ENCODE peak calls at places on chromosome X, in six cellular contexts. E is HFF-Myc; K is nucleus accumbens; T is AG08396; M is effector memory CD4-positive, alpha-beta T cell; L is HFFc6. V is an unnamed sample.

GRCh38 chrX:44012484-44013096 is 39.4 kb upstream of the NDP start:
- DNase-seq in E (no peak), K (no peak), T (peak; percentile 21), M (peak; percentile 3), L (peak; percentile 82), V (peak; percentile 93)

GRCh38 chrX:69066966-69067525 is 98.2 kb downstream of the PJA1 start:
- DNase-seq in E (no peak), K (no peak), T (no peak), M (no peak), L (no peak), V (no peak)

GRCh38 chrX:111360839-111361238 is 51.2 kb downstream of the DCX start:
- DNase-seq in E (no peak), K (no peak), T (no peak), M (no peak), L (no peak), V (no peak)

GRCh38 chrX:17062065-17062464 is 115.6 kb downstream of the REPS2 start:
- DNase-seq in E (no peak), K (no peak), T (no peak), M (no peak), L (no peak), V (no peak)

GRCh38 chrX:10126834-10127233 is 29.9 kb upstream of the CLCN4 start:
- DNase-seq in E (no peak), K (no peak), T (no peak), M (no peak), L (no peak), V (no peak)

GRCh38 chrX:32010157-32010656 is 938.4 kb upstream of the FTHL17 start:
- DNase-seq in E (no peak), K (no peak), T (no peak), M (no peak), L (no peak), V (no peak)

GRCh38 chrX:22424919-22425318 is 152.2 kb downstream of the CBLL2 start:
- DNase-seq in E (no peak), K (no peak), T (no peak), M (no peak), L (no peak), V (no peak)

GRCh38 chrX:39903937-39904336 is 193.8 kb downstream of the BCOR start:
- DNase-seq in E (no peak), K (no peak), T (peak; percentile 34), M (no peak), L (peak; percentile 56), V (peak; percentile 79)

GRCh38 chrX:9141496-9141895 is 107.6 kb upstream of the FAM9B start:
- DNase-seq in E (no peak), K (no peak), T (peak; percentile 15), M (no peak), L (peak; percentile 73), V (peak; percentile 32)

GRCh38 chrX:6187256-6187655 is 41.4 kb downstream of the NLGN4X start:
- DNase-seq in E (no peak), K (no peak), T (no peak), M (no peak), L (no peak), V (no peak)

GRCh38 chrX:147174596-147174995 is 360.1 kb upstream of the CXorf51A start:
- DNase-seq in E (no peak), K (no peak), T (no peak), M (no peak), L (no peak), V (no peak)

GRCh38 chrX:25721564-25721963 is 416.6 kb upstream of the MAGEB18 start:
- DNase-seq in E (no peak), K (no peak), T (no peak), M (no peak), L (no peak), V (no peak)

GRCh38 chrX:109635151-109635550 is 10.2 kb upstream of the KCNE5 start:
- DNase-seq in E (no peak), K (no peak), T (peak; percentile 33), M (no peak), L (peak; percentile 11), V (no peak)

GRCh38 chrX:7216981-7217587 is 69.1 kb upstream of the PUDP start:
- DNase-seq in E (no peak), K (no peak), T (no peak), M (no peak), L (no peak), V (no peak)

GRCh38 chrX:15675490-15675921 is 10.9 kb upstream of the CLTRN start:
- DNase-seq in E (peak; percentile 39), K (peak; percentile 96), T (peak; percentile 76), M (peak; percentile 70), L (no peak), V (peak; percentile 73)

GRCh38 chrX:80513620-80514019 is 93.4 kb downstream of the TENT5D start:
- DNase-seq in E (no peak), K (no peak), T (no peak), M (no peak), L (no peak), V (no peak)

GRCh38 chrX:40152173-40152705 is 54.5 kb upstream of the BCOR start:
- DNase-seq in E (no peak), K (peak; percentile 2), T (peak; percentile 63), M (no peak), L (no peak), V (no peak)

GRCh38 chrX:102345916-102346315 is 93.9 kb downstream of the NXF2B start:
- DNase-seq in E (no peak), K (no peak), T (peak; percentile 43), M (peak; percentile 24), L (peak; percentile 22), V (peak; percentile 5)

GRCh38 chrX:115268421-115268820 is 21.1 kb upstream of the LUZP4 start:
- DNase-seq in E (no peak), K (no peak), T (no peak), M (no peak), L (no peak), V (no peak)

GRCh38 chrX:134907302-134907701 is 83.5 kb upstream of the SMIM10 start:
- DNase-seq in E (no peak), K (no peak), T (no peak), M (no peak), L (peak; percentile 13), V (no peak)

GRCh38 chrX:397575-397974 is 10.9 kb upstream of the PPP2R3B start:
- DNase-seq in E (peak; percentile 63), K (no peak), T (no peak), M (no peak), L (peak; percentile 94), V (no peak)

GRCh38 chrX:119693996-119694451 is 1.1 kb upstream of the SEPTIN6 start:
- DNase-seq in E (no peak), K (no peak), T (no peak), M (no peak), L (no peak), V (no peak)

GRCh38 chrX:8988456-8988855 is 45.5 kb downstream of the FAM9B start:
- DNase-seq in E (peak; percentile 4), K (no peak), T (peak; percentile 63), M (no peak), L (peak; percentile 31), V (peak; percentile 61)

GRCh38 chrX:36348509-36348908 is 429.0 kb downstream of the CFAP47 start:
- DNase-seq in E (no peak), K (no peak), T (no peak), M (no peak), L (no peak), V (no peak)

GRCh38 chrX:103304705-103305104 is 6.1 kb downstream of the BEX2 start:
- DNase-seq in E (no peak), K (no peak), T (no peak), M (no peak), L (no peak), V (no peak)

GRCh38 chrX:12954981-12955380 is 19.9 kb upstream of the TMSB4X start:
- DNase-seq in E (no peak), K (no peak), T (no peak), M (no peak), L (no peak), V (no peak)

GRCh38 chrX:30690330-30690729 is 37.1 kb downstream of the GK start:
- DNase-seq in E (no peak), K (no peak), T (no peak), M (no peak), L (no peak), V (no peak)

GRCh38 chrX:33336783-33337182 is 125.4 kb upstream of the DMD start:
- DNase-seq in E (no peak), K (no peak), T (no peak), M (no peak), L (no peak), V (peak; percentile 9)

GRCh38 chrX:276588-277171 is 4.5 kb upstream of the PLCXD1 start:
- DNase-seq in E (no peak), K (no peak), T (peak; percentile 90), M (no peak), L (peak; percentile 76), V (peak; percentile 8)

GRCh38 chrX:19886888-19887531 is 390 bp downstream of the SH3KBP1 start:
- DNase-seq in E (no peak), K (no peak), T (peak; percentile 57), M (peak; percentile 6), L (no peak), V (peak; percentile 31)